ENCODE peak calls at places on chromosomes 5 and 9, in four cellular contexts. M is HCT116, D is upper lobe of left lung, W is HepG2. Q is an unnamed sample.

GRCh38 chr9:132782106-132782505 is 96.0 kb downstream of the AK8 start:
- ATAC-seq in M (no peak), D (no peak), W (no peak), Q (no peak)

GRCh38 chr5:61570767-61571166 is 238.7 kb downstream of the ZSWIM6 start:
- ATAC-seq in M (no peak), D (no peak), W (no peak), Q (no peak)

GRCh38 chr5:158074992-158075769 is 216.2 kb upstream of the CLINT1 start:
- ATAC-seq in M (peak), D (peak), W (peak), Q (peak)

GRCh38 chr9:124972241-124972770 is 31.4 kb upstream of the GOLGA1 start:
- ATAC-seq in M (no peak), D (no peak), W (no peak), Q (no peak)

GRCh38 chr5:175729829-175730277 is 72.0 kb downstream of the HRH2 start:
- ATAC-seq in M (peak), D (peak), W (peak), Q (peak)

GRCh38 chr5:95781101-95781583 is 41.4 kb downstream of the GLRX start:
- ATAC-seq in M (peak), D (peak), W (peak), Q (peak)

GRCh38 chr9:132546148-132547051 is 36.0 kb upstream of the BARHL1 start:
- ATAC-seq in M (peak), D (no peak), W (peak), Q (no peak)

GRCh38 chr5:138724470-138725146 is 28.6 kb upstream of the CTNNA1 start:
- ATAC-seq in M (peak), D (peak), W (peak), Q (peak)

GRCh38 chr9:81465468-81466002 is 223.8 kb downstream of the TLE1 start:
- ATAC-seq in M (no peak), D (no peak), W (peak), Q (peak)

GRCh38 chr5:1474875-1475543 is 29.8 kb upstream of the SLC6A3 start:
- ATAC-seq in M (no peak), D (no peak), W (no peak), Q (no peak)
- TF ChIP-seq POLR2AphosphoS5 in M (no peak), D (no peak), W (no peak), Q (no peak)

GRCh38 chr5:38803246-38803645 is 42.6 kb upstream of the OSMR start:
- ATAC-seq in M (no peak), D (no peak), W (no peak), Q (no peak)

GRCh38 chr5:38802125-38802524 is 43.7 kb upstream of the OSMR start:
- ATAC-seq in M (no peak), D (no peak), W (no peak), Q (no peak)

GRCh38 chr5:38809388-38810359 is 36.1 kb upstream of the OSMR start:
- ATAC-seq in M (peak), D (peak), W (peak), Q (peak)

GRCh38 chr5:38808666-38809343 is 37.0 kb upstream of the OSMR start:
- ATAC-seq in M (no peak), D (no peak), W (peak), Q (no peak)

DNA sequence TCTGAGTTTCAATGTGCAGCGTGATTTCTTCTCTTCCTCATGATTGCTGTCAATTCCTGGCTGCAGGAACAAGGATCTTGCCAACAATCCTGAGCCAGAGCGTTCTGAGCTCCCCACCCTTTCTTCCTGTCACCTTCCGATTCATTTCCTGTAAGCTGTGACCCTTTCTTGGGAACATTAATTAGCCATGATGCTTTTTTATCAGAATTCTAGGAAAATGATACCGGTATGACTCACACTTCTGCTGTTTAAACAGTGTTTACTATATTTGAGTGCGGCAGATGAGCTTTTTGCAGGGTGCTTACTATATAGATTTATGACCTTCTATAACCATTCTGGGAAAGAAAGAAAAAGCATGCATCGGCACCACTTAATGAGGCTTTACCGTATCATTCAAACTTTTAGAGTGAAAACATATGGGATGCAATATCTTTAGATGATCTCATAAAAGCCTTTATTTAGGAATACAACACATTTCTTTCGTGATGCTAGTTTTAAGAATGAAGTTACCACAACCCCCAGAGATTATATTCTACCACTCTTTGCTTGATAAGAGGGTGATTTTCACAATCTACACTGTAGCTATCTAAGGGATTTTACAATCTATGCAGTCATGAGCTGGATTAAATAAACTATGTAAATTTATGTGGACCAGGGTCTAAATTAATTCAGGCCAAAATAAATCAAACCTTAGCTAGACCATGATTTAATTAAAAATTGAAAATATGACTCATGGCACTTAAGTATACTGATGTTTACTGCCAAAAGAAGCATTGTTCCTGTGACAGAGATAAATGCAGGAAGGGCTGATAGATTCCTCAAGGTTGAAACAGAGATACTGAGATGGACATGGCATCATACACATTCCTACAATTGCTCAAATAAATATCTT is 38.0 kb upstream of the OSMR start:
- ATAC-seq in M (peak), D (no peak), W (no peak), Q (peak)
- TF ChIP-seq POLR2AphosphoS5 in M (no peak), D (peak), W (no peak), Q (peak)

DNA sequence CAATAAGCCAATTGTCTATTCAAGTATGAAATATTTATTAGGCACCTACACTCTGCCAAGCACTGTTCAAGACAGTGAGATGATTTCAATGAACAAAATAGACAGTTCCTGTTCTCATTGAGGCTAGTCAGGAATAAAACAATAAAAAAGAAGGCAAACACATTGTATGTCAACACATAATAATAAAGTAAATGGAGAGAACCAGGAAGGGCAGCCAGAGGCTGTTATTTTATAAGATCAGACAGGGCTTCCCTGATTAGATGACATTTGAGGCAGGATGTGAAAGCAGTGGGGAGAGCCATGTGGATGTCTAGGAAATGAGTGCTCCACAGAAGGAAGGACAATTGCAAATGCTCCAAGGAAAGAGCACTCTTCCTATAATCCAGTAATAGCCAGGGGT is 2371.1 kb downstream of the MAT2B start:
- ATAC-seq in M (no peak), D (no peak), W (no peak), Q (no peak)
- TF ChIP-seq POLR2AphosphoS5 in M (no peak), D (no peak), W (no peak), Q (no peak)

GRCh38 chr5:172715931-172716682 is 54.9 kb downstream of the DUSP1 start:
- ATAC-seq in M (no peak), D (no peak), W (peak), Q (no peak)

GRCh38 chr5:172713809-172714490 is 57.0 kb downstream of the DUSP1 start:
- ATAC-seq in M (no peak), D (no peak), W (no peak), Q (no peak)

GRCh38 chr5:172715421-172715780 is 55.6 kb downstream of the DUSP1 start:
- ATAC-seq in M (no peak), D (no peak), W (peak), Q (no peak)

GRCh38 chr5:172713113-172713808 is 57.7 kb downstream of the DUSP1 start:
- ATAC-seq in M (peak), D (no peak), W (peak), Q (no peak)

GRCh38 chr5:172714491-172715420 is 56.2 kb downstream of the DUSP1 start:
- ATAC-seq in M (peak), D (peak), W (peak), Q (peak)
- TF ChIP-seq POLR2AphosphoS5 in M (no peak), D (peak), W (peak), Q (peak)

DNA sequence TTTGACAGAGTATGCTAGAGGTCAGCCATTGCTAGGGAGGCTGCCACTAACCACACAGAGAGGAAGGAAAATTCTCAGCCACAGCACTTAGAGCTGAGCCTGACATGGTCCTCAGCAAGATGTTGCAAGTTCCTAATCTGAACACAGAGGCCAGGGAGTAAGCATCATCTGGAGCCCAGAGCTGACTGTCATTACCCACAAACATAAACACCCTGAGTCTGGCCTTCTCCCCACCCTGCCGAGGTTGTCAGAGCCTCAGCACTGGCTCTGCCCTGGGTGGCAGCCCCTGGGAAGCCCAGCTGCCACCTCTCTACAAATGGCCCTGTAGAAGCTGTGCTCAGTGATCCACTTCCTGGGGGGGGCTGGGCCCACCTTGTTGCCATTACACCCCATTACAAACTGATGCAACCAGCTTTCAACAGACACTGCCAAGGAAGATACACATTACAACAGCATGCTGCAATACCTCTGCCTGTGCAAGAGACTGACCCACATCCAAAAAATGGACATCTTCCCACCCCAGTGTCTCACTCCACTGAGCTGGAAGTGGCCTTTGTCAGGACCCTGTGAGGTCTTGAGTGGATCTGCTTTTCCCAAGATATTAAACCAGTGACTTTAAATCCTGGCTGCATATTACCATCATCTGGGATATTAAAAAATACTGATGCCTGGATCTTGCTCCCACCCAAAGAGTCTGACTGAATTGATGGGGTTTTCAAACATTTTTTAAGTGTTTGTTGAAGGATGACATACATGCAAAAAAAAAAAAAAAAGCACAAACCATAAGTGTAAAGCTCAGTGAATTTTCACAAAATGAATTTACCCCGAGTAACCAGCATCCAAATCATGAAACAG is 33.0 kb downstream of the IRF1 start:
- ATAC-seq in M (no peak), D (peak), W (no peak), Q (peak)
- TF ChIP-seq POLR2AphosphoS5 in M (no peak), D (peak), W (no peak), Q (peak)

GRCh38 chr9:89489548-89490527 is 8.1 kb downstream of the SEMA4D start:
- ATAC-seq in M (no peak), D (no peak), W (no peak), Q (no peak)
- TF ChIP-seq POLR2AphosphoS5 in M (no peak), D (no peak), W (no peak), Q (no peak)

GRCh38 chr5:110054240-110054639 is 364.5 kb downstream of the MAN2A1 start:
- ATAC-seq in M (no peak), D (no peak), W (peak), Q (no peak)

GRCh38 chr5:110062246-110062645 is 372.5 kb downstream of the MAN2A1 start:
- ATAC-seq in M (no peak), D (no peak), W (no peak), Q (no peak)

GRCh38 chr5:110055301-110055700 is 365.6 kb downstream of the MAN2A1 start:
- ATAC-seq in M (no peak), D (no peak), W (no peak), Q (no peak)

GRCh38 chr5:110056580-110057114 is 366.9 kb downstream of the MAN2A1 start:
- ATAC-seq in M (no peak), D (no peak), W (no peak), Q (no peak)

GRCh38 chr5:110058175-110058574 is 368.4 kb downstream of the MAN2A1 start:
- ATAC-seq in M (no peak), D (no peak), W (no peak), Q (no peak)
- TF ChIP-seq POLR2AphosphoS5 in M (no peak), D (no peak), W (no peak), Q (no peak)

GRCh38 chr5:156497816-156498215 is 170.9 kb downstream of the SGCD start:
- ATAC-seq in M (no peak), D (no peak), W (no peak), Q (no peak)
- TF ChIP-seq POLR2AphosphoS5 in M (no peak), D (no peak), W (no peak), Q (peak)